ENCODE peak calls at places on chromosomes 11 and 22, in nine cellular contexts. L is heart left ventricle; B is NCI-H2081 treated with DMSO at 0.1 percent for 48 hours; K is stimulated activated CD8-positive, alpha-beta memory T cell treated with anti-CD3 and anti-CD28 coated beads, Interleukin-2, amount 100 ng/mL, for 48 hours; O is body of pancreas; R is IMR-90; I is A549; W is MCF 10A; A is fibroblast of lung. G is an unnamed sample.

GRCh38 chr11:132055296-132055695 is 684.9 kb downstream of the NTM start:
- DNase-seq in L (no peak), K (no peak), A (no peak), O (no peak), R (no peak), I (no peak), W (no peak), B (no peak), G (no peak)

GRCh38 chr22:26362471-26362870 is 66.6 kb upstream of the ASPHD2 start:
- DNase-seq in L (no peak), B (no peak), O (no peak), A (peak), R (peak), K (no peak), I (no peak), W (no peak), G (no peak)

GRCh38 chr22:41557401-41558240 is 3.2 kb upstream of the CSDC2 start:
- DNase-seq in L (peak), O (peak), B (no peak), A (peak), K (no peak), W (peak), R (peak), I (no peak), G (peak)

GRCh38 chr22:24554316-24555159 is at the start of gene GUCD1:
- DNase-seq in O (no peak), K (peak), I (no peak), B (no peak), L (peak), R (peak), A (peak), W (peak), G (no peak)

GRCh38 chr11:838441-839279 is 3.7 kb downstream of the POLR2L start:
- DNase-seq in R (no peak), A (no peak), O (no peak), I (peak), L (no peak), W (no peak), B (no peak), K (no peak), G (no peak)

GRCh38 chr11:91742155-91742554 is 482.5 kb upstream of the FAT3 start:
- DNase-seq in L (no peak), I (no peak), W (no peak), A (no peak), K (no peak), O (no peak), R (no peak), B (no peak), G (no peak)

GRCh38 chr11:125390949-125391348 is 105.1 kb downstream of the FEZ1 start:
- DNase-seq in L (no peak), I (no peak), W (no peak), B (no peak), R (peak), K (no peak), O (no peak), A (peak), G (no peak)

GRCh38 chr11:68328374-68329091 is 16.1 kb downstream of the LRP5 start:
- DNase-seq in K (no peak), R (no peak), W (no peak), B (no peak), A (peak), I (no peak), O (peak), L (peak), G (peak)

GRCh38 chr22:40055143-40055926 is 60.6 kb downstream of the FAM83F start:
- DNase-seq in W (no peak), B (no peak), L (no peak), R (no peak), I (no peak), A (no peak), O (no peak), K (no peak), G (no peak)

GRCh38 chr11:130071211-130071712 is 1.6 kb downstream of the APLP2 start:
- DNase-seq in A (peak), O (no peak), I (no peak), K (no peak), R (peak), L (no peak), W (peak), B (no peak), G (no peak)

GRCh38 chr11:77886401-77886800 is 65.5 kb downstream of the AAMDC start:
- DNase-seq in A (peak), W (no peak), K (no peak), B (no peak), I (no peak), L (no peak), R (no peak), O (no peak), G (peak)

GRCh38 chr11:2890466-2891241 is 5.1 kb upstream of the CDKN1C start:
- DNase-seq in R (peak), L (peak), A (peak), K (no peak), B (no peak), W (peak), O (peak), I (no peak), G (no peak)

GRCh38 chr11:95291946-95292345 is 60.9 kb upstream of the SESN3 start:
- DNase-seq in I (no peak), W (no peak), R (no peak), K (no peak), B (no peak), O (no peak), L (no peak), A (no peak), G (no peak)

GRCh38 chr11:117538731-117539130 is 211.1 kb downstream of the CEP164 start:
- DNase-seq in I (no peak), B (no peak), L (no peak), K (no peak), R (no peak), W (no peak), A (no peak), O (no peak), G (peak)

GRCh38 chr11:66880484-66881211 is 23.8 kb downstream of the LRFN4 start:
- DNase-seq in R (peak), K (no peak), L (no peak), O (no peak), B (peak), A (peak), I (no peak), W (peak), G (no peak)

GRCh38 chr11:102592634-102593581 is 32.2 kb downstream of the MMP20 start:
- DNase-seq in A (peak), O (no peak), K (no peak), W (peak), R (peak), L (no peak), B (no peak), I (peak), G (peak)

GRCh38 chr11:8100605-8101004 is 19.6 kb downstream of the TUB start:
- DNase-seq in O (peak), W (no peak), K (no peak), L (no peak), R (no peak), B (no peak), A (no peak), I (no peak), G (no peak)